ENCODE peak calls at places on chromosomes 16 and 17, in five cellular contexts. One of them, this sample, is unnamed. For H3K36me3 and H3K4me1, the result is how much of the 10 kb centered on the place peaks cover.

GRCh38 chr17:78356163-78356713 is 3.6 kb downstream of the SOCS3 start:
- DNase-seq in CD8-positive, alpha-beta memory T cell: peak
- DNase-seq in heart left ventricle: no peak
- DNase-seq in small intestine: peak
- DNase-seq in mesenchymal stem cell: peak
- DNase-seq in this sample: peak

GRCh38 chr17:64496348-64496785 is 487 bp downstream of the POLG2 start:
- DNase-seq in mesenchymal stem cell: no peak
- DNase-seq in CD8-positive, alpha-beta memory T cell: no peak
- DNase-seq in heart left ventricle: no peak
- DNase-seq in small intestine: no peak
- DNase-seq in this sample: no peak

GRCh38 chr17:74262601-74263000 is 11.4 kb upstream of the DNAI2 start:
- DNase-seq in mesenchymal stem cell: no peak
- DNase-seq in CD8-positive, alpha-beta memory T cell: no peak
- DNase-seq in heart left ventricle: no peak
- DNase-seq in small intestine: no peak
- DNase-seq in this sample: no peak

GRCh38 chr17:40103082-40103741 is 2.8 kb upstream of the NR1D1 start:
- DNase-seq in CD8-positive, alpha-beta memory T cell: no peak
- DNase-seq in mesenchymal stem cell: no peak
- DNase-seq in heart left ventricle: peak
- DNase-seq in small intestine: no peak
- DNase-seq in this sample: peak

GRCh38 chr17:35345926-35346771 is 27.3 kb downstream of the SLFN11 start:
- DNase-seq in mesenchymal stem cell: peak
- DNase-seq in small intestine: peak
- DNase-seq in CD8-positive, alpha-beta memory T cell: peak
- DNase-seq in heart left ventricle: peak
- DNase-seq in this sample: peak

GRCh38 chr16:70399326-70399725 is 39.6 kb downstream of the ST3GAL2 start:
- DNase-seq in heart left ventricle: no peak
- DNase-seq in CD8-positive, alpha-beta memory T cell: no peak
- DNase-seq in small intestine: no peak
- DNase-seq in mesenchymal stem cell: no peak
- DNase-seq in this sample: no peak

GRCh38 chr17:83192161-83192788 is 112.9 kb downstream of the METRNL start:
- DNase-seq in heart left ventricle: peak
- DNase-seq in CD8-positive, alpha-beta memory T cell: no peak
- DNase-seq in small intestine: no peak
- DNase-seq in mesenchymal stem cell: peak
- DNase-seq in this sample: peak

GRCh38 chr16:84055801-84056634 is 13.4 kb upstream of the SLC38A8 start:
- DNase-seq in heart left ventricle: no peak
- DNase-seq in small intestine: no peak
- DNase-seq in CD8-positive, alpha-beta memory T cell: no peak
- DNase-seq in mesenchymal stem cell: no peak
- DNase-seq in this sample: no peak

DNA sequence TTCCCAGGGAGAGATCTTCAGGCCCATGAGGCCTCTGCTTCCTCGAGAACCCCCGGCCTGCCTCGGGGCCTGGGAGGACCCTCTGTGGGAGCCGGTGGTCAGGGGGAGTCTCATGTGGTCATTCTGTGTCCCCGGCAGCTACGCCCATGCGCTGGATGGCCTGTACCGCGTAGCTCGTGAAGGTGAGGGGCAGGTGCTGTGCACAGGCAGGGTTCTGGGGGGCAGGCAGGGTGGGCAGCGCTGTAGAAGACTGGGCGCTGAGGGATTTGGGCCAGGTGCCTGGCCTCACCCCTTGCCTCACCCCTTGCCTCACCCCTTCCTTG is 4.6 kb downstream of the SLC25A10 start:
- DNase-seq in small intestine: no peak
- DNase-seq in heart left ventricle: no peak
- DNase-seq in CD8-positive, alpha-beta memory T cell: no peak
- DNase-seq in mesenchymal stem cell: no peak
- DNase-seq in this sample: no peak
- H3K36me3 ChIP-seq in small intestine: under half
- H3K36me3 ChIP-seq in heart left ventricle: under half
- H3K36me3 ChIP-seq in CD8-positive, alpha-beta memory T cell: under half
- H3K36me3 ChIP-seq in mesenchymal stem cell: under half
- H3K36me3 ChIP-seq in this sample: under half

GRCh38 chr16:25257956-25258855 is 561 bp upstream of the ZKSCAN2 start:
- DNase-seq in CD8-positive, alpha-beta memory T cell: peak
- DNase-seq in heart left ventricle: peak
- DNase-seq in mesenchymal stem cell: peak
- DNase-seq in small intestine: peak
- DNase-seq in this sample: peak
- H3K4me1 ChIP-seq in CD8-positive, alpha-beta memory T cell: under half
- H3K4me1 ChIP-seq in heart left ventricle: under half
- H3K4me1 ChIP-seq in mesenchymal stem cell: under half
- H3K4me1 ChIP-seq in small intestine: under half
- H3K4me1 ChIP-seq in this sample: under half

GRCh38 chr17:50139950-50140885 is 10.3 kb upstream of the SAMD14 start:
- DNase-seq in small intestine: peak
- DNase-seq in CD8-positive, alpha-beta memory T cell: peak
- DNase-seq in mesenchymal stem cell: peak
- DNase-seq in heart left ventricle: peak
- DNase-seq in this sample: peak
- H3K27ac ChIP-seq in small intestine: peak
- H3K27ac ChIP-seq in CD8-positive, alpha-beta memory T cell: peak
- H3K27ac ChIP-seq in mesenchymal stem cell: no peak
- H3K27ac ChIP-seq in heart left ventricle: peak
- H3K27ac ChIP-seq in this sample: peak

DNA sequence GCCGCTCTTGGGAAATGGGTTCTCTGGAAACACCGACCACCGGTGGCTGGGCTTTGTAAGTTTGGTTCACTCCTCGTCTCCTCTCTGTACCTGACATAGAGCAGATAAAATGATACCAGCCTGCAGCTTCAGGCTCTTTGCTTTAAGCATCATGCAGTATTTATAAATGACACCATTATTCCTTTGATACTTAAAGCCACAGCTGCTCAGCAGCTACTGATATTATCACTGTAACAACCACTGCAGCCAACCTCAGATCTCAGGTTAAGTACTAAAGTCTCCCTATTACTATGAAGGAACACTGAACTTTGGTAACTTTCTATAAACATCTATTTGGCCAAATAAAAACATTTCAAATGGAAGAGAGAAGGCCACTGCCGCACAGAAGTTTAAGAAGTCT is 34.6 kb downstream of the PDIA2 start:
- DNase-seq in CD8-positive, alpha-beta memory T cell: no peak
- DNase-seq in small intestine: no peak
- DNase-seq in heart left ventricle: no peak
- DNase-seq in mesenchymal stem cell: no peak
- DNase-seq in this sample: no peak
- H3K36me3 ChIP-seq in CD8-positive, alpha-beta memory T cell: under half
- H3K36me3 ChIP-seq in small intestine: under half
- H3K36me3 ChIP-seq in heart left ventricle: under half
- H3K36me3 ChIP-seq in mesenchymal stem cell: under half
- H3K36me3 ChIP-seq in this sample: under half

DNA sequence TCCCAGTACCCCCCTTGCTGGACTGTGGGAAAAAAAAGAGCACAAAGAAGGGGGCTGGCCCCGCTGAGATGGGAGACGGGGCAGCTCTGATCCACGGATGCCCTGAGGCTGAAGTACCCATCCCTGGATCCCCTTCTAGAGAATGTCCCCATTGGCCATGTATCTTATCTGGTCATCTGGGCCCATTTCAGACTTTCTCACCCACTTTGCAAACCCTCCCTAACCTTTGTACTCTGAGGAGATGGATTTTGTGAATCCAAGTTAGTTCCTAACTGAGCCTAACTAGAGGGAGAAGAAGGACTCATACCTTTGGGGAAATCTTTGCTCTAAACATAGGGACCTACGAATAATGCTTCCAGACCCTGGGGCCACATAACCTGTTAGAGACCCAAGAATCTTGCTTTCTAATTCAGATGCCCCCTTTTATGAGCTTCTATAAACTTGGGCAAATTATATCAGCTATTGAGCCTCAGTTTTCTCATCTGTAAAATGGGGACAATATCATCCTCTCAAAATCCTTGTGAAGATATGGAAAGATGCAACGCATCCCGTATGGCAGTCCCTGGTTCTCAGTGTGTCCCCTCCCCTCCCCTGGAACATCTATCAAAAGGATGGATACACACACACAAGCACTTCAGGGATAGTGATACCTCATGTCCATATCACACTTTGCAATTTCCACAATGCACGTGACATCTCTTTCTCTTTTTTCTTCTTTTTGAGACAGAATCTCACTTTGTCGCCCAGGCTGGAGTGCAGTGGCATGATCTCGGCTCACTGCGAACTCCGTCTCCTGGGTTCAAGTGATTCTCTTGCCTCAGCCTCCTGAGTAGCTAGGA is 16.8 kb upstream of the FZD2 start:
- DNase-seq in small intestine: no peak
- DNase-seq in mesenchymal stem cell: no peak
- DNase-seq in heart left ventricle: no peak
- DNase-seq in CD8-positive, alpha-beta memory T cell: no peak
- DNase-seq in this sample: no peak
- H3K4me1 ChIP-seq in small intestine: under half
- H3K4me1 ChIP-seq in mesenchymal stem cell: under half
- H3K4me1 ChIP-seq in heart left ventricle: under half
- H3K4me1 ChIP-seq in CD8-positive, alpha-beta memory T cell: under half
- H3K4me1 ChIP-seq in this sample: under half

GRCh38 chr17:2964831-2965230 is 98.6 kb downstream of the OR1D5 start:
- DNase-seq in small intestine: no peak
- DNase-seq in heart left ventricle: no peak
- DNase-seq in CD8-positive, alpha-beta memory T cell: no peak
- DNase-seq in mesenchymal stem cell: no peak
- DNase-seq in this sample: no peak
- H3K27ac ChIP-seq in small intestine: no peak
- H3K27ac ChIP-seq in heart left ventricle: no peak
- H3K27ac ChIP-seq in CD8-positive, alpha-beta memory T cell: no peak
- H3K27ac ChIP-seq in mesenchymal stem cell: no peak
- H3K27ac ChIP-seq in this sample: no peak

DNA sequence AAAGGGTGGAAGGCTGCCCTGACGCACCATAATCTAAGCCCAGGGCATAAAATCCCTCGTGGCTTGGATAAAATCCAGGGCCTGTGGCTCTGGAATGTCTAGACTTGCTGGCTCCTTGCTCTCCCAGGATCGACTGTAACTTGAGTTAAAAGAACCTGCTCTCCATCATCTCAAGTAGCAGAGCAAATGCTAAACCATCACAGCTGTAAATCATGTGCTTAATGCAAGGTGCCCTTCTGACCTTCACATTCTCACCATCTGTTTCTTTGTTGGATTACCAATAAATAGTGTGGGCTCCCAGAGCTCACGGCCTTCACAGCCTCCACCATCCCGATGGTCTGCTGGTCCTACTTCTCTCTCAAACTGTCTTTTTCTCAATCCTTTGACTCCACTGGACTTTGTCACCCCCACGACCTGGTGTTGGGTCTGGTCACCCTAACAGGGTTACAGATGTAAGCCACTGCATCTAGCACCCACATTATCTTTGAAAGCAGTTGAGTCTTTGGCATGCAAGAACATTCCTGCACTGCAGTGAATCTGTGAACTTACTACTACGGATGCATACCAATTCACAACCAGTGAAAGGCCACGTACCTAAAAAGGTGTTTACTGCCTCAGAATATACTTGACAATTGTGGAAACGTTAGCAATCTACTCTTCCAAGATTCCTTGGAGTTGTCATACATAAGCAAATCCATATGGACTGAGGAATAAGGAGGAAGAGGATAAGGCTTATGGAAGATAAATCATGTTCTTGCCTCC is 15.3 kb downstream of the RSL1D1 start:
- DNase-seq in mesenchymal stem cell: peak
- DNase-seq in small intestine: peak
- DNase-seq in heart left ventricle: no peak
- DNase-seq in CD8-positive, alpha-beta memory T cell: no peak
- DNase-seq in this sample: no peak
- H3K36me3 ChIP-seq in mesenchymal stem cell: half or more
- H3K36me3 ChIP-seq in small intestine: under half
- H3K36me3 ChIP-seq in heart left ventricle: half or more
- H3K36me3 ChIP-seq in CD8-positive, alpha-beta memory T cell: under half
- H3K36me3 ChIP-seq in this sample: under half

GRCh38 chr17:17520599-17521232 is 24.5 kb upstream of the RASD1 start:
- DNase-seq in CD8-positive, alpha-beta memory T cell: no peak
- DNase-seq in mesenchymal stem cell: no peak
- DNase-seq in small intestine: no peak
- DNase-seq in heart left ventricle: no peak
- DNase-seq in this sample: peak
- H3K4me1 ChIP-seq in CD8-positive, alpha-beta memory T cell: under half
- H3K4me1 ChIP-seq in mesenchymal stem cell: under half
- H3K4me1 ChIP-seq in small intestine: under half
- H3K4me1 ChIP-seq in heart left ventricle: under half
- H3K4me1 ChIP-seq in this sample: under half

GRCh38 chr17:77353684-77354419 is 213.1 kb downstream of the SEC14L1 start:
- DNase-seq in CD8-positive, alpha-beta memory T cell: no peak
- DNase-seq in mesenchymal stem cell: no peak
- DNase-seq in heart left ventricle: peak
- DNase-seq in small intestine: peak
- DNase-seq in this sample: no peak

GRCh38 chr17:77354420-77354720 is 213.6 kb downstream of the SEC14L1 start:
- DNase-seq in CD8-positive, alpha-beta memory T cell: no peak
- DNase-seq in heart left ventricle: no peak
- DNase-seq in mesenchymal stem cell: no peak
- DNase-seq in small intestine: no peak
- DNase-seq in this sample: no peak

GRCh38 chr17:77356109-77356689 is 215.4 kb downstream of the SEC14L1 start:
- DNase-seq in heart left ventricle: peak
- DNase-seq in CD8-positive, alpha-beta memory T cell: peak
- DNase-seq in small intestine: no peak
- DNase-seq in mesenchymal stem cell: no peak
- DNase-seq in this sample: no peak

GRCh38 chr17:77356690-77357201 is 216.0 kb downstream of the SEC14L1 start:
- DNase-seq in CD8-positive, alpha-beta memory T cell: no peak
- DNase-seq in small intestine: no peak
- DNase-seq in mesenchymal stem cell: no peak
- DNase-seq in heart left ventricle: peak
- DNase-seq in this sample: no peak

GRCh38 chr17:77354721-77355455 is 214.1 kb downstream of the SEC14L1 start:
- DNase-seq in heart left ventricle: peak
- DNase-seq in small intestine: peak
- DNase-seq in mesenchymal stem cell: peak
- DNase-seq in CD8-positive, alpha-beta memory T cell: peak
- DNase-seq in this sample: peak
- H3K27ac ChIP-seq in heart left ventricle: peak
- H3K27ac ChIP-seq in small intestine: peak
- H3K27ac ChIP-seq in mesenchymal stem cell: no peak
- H3K27ac ChIP-seq in CD8-positive, alpha-beta memory T cell: no peak
- H3K27ac ChIP-seq in this sample: peak